ENCODE peak calls at places on chromosomes 16 and 17, in ten cellular contexts. N, U, F, A, Y, O, S, D, C and M are unnamed samples.
A peak's percentile ranks its signal among the peaks of the same experiment; 100 is the strongest.

GRCh38 chr16:14196011-14196410 is 124.9 kb downstream of the MRTFB start:
- DNase-seq in N (no peak), U (no peak), F (no peak), A (no peak), Y (no peak), O (no peak), S (peak; percentile 37), D (no peak), C (no peak), M (no peak)

GRCh38 chr17:80629298-80630028 is 84.8 kb downstream of the RPTOR start:
- DNase-seq in N (no peak), U (no peak), F (no peak), A (no peak), Y (no peak), O (no peak), S (no peak), D (no peak), C (no peak), M (no peak)

GRCh38 chr17:37124074-37124824 is 175.5 kb downstream of the AATF start:
- DNase-seq in N (no peak), U (no peak), F (no peak), A (no peak), Y (peak; percentile 13), O (no peak), S (no peak), D (no peak), C (no peak), M (no peak)

GRCh38 chr16:16154292-16154951 is 68.9 kb downstream of the ABCC6 start:
- DNase-seq in N (no peak), U (no peak), F (no peak), A (no peak), Y (no peak), O (no peak), S (no peak), D (peak; percentile 53), C (no peak), M (no peak)

GRCh38 chr16:50153648-50154368 is 702 bp downstream of the TENT4B start:
- DNase-seq in N (no peak), U (no peak), F (no peak), A (peak; percentile 68), Y (peak; percentile 20), O (peak; percentile 12), S (no peak), D (peak; percentile 76), C (no peak), M (peak; percentile 94)

GRCh38 chr17:35094902-35095301 is 24.8 kb downstream of the RAD51D start:
- DNase-seq in N (no peak), U (no peak), F (no peak), A (no peak), Y (peak; percentile 67), O (peak; percentile 31), S (peak; percentile 86), D (no peak), C (no peak), M (no peak)

GRCh38 chr17:44915321-44915726 is at the start of gene GFAP:
- DNase-seq in N (no peak), U (no peak), F (no peak), A (peak; percentile 58), Y (no peak), O (no peak), S (no peak), D (no peak), C (no peak), M (peak; percentile 59)

GRCh38 chr17:39485555-39485954 is 24.3 kb downstream of the CDK12 start:
- DNase-seq in N (no peak), U (no peak), F (no peak), A (no peak), Y (peak; percentile 71), O (no peak), S (peak; percentile 92), D (no peak), C (no peak), M (no peak)

GRCh38 chr17:73091770-73092517 is 544 bp downstream of the SLC39A11 start:
- DNase-seq in N (peak; percentile 15), U (no peak), F (no peak), A (peak; percentile 58), Y (peak; percentile 13), O (peak; percentile 55), S (peak; percentile 25), D (no peak), C (no peak), M (peak; percentile 76)

GRCh38 chr17:4301066-4301465 is 37.3 kb upstream of the ANKFY1 start:
- DNase-seq in N (no peak), U (no peak), F (no peak), A (no peak), Y (no peak), O (no peak), S (no peak), D (no peak), C (no peak), M (no peak)

GRCh38 chr17:75118307-75118706 is 8.5 kb downstream of the ARMC7 start:
- DNase-seq in N (no peak), U (no peak), F (no peak), A (no peak), Y (no peak), O (no peak), S (no peak), D (no peak), C (no peak), M (no peak)